ENCODE peak calls at places on chromosomes 6 and 20, in five cellular contexts. Z, J, T, W and U are unnamed samples.

GRCh38 chr6:129607581-129608186 is 102.3 kb downstream of the ARHGAP18 start:
- DNase-seq in Z (peak), T (no peak), J (no peak), W (no peak), U (no peak)

GRCh38 chr6:33895296-33895695 is 91.5 kb upstream of the MLN start:
- DNase-seq in T (no peak), W (no peak), Z (no peak), J (no peak), U (no peak)

GRCh38 chr6:8335371-8335770 is 100.0 kb downstream of the SLC35B3 start:
- DNase-seq in W (no peak), T (no peak), Z (no peak), J (no peak), U (no peak)

GRCh38 chr6:41462980-41463930 is 82.9 kb upstream of the FOXP4 start:
- DNase-seq in W (peak), Z (peak), J (peak), T (peak), U (no peak)

GRCh38 chr20:35039146-35039545 is 53.5 kb downstream of the TRPC4AP start:
- DNase-seq in W (no peak), J (no peak), Z (no peak), T (no peak), U (no peak)

GRCh38 chr6:125577263-125577662 is 172.2 kb upstream of the HEY2 start:
- DNase-seq in J (no peak), W (no peak), T (no peak), Z (no peak), U (no peak)

GRCh38 chr6:152273638-152274037 is 363.5 kb downstream of the SYNE1 start:
- DNase-seq in W (no peak), Z (peak), J (no peak), T (no peak), U (no peak)

GRCh38 chr6:23245559-23245958 is 676.2 kb downstream of the HDGFL1 start:
- DNase-seq in T (no peak), W (no peak), Z (peak), J (no peak), U (no peak)

GRCh38 chr20:1331801-1332453 is 3.0 kb upstream of the SDCBP2 start:
- DNase-seq in Z (no peak), W (no peak), J (no peak), T (no peak), U (no peak)

GRCh38 chr6:50829898-50830439 is 11.3 kb downstream of the TFAP2B start:
- DNase-seq in Z (no peak), W (no peak), J (no peak), T (no peak), U (peak)

GRCh38 chr6:109920911-109921310 is 57.2 kb upstream of the GPR6 start:
- DNase-seq in Z (no peak), W (no peak), J (no peak), T (no peak), U (no peak)

GRCh38 chr6:54283877-54284860 is 24.1 kb upstream of the TINAG start:
- DNase-seq in Z (peak), T (no peak), J (no peak), W (no peak), U (no peak)

GRCh38 chr6:17130786-17131185 is 28.9 kb downstream of the STMND1 start:
- DNase-seq in T (no peak), W (no peak), Z (no peak), J (no peak), U (no peak)

GRCh38 chr6:139828751-139829519 is 454.5 kb upstream of the CITED2 start:
- DNase-seq in W (no peak), T (no peak), Z (no peak), J (no peak), U (no peak)

GRCh38 chr20:62980970-62981369 is 25.8 kb downstream of the BHLHE23 start:
- DNase-seq in W (no peak), T (peak), J (no peak), Z (no peak), U (no peak)

GRCh38 chr20:11941593-11942261 is 24.0 kb downstream of the BTBD3 start:
- DNase-seq in T (no peak), Z (no peak), W (no peak), J (no peak), U (no peak)

GRCh38 chr6:119874381-119874780 is 524.8 kb upstream of the MAN1A1 start:
- DNase-seq in J (no peak), T (no peak), Z (no peak), W (no peak), U (no peak)

GRCh38 chr20:58392286-58392685 is 3.3 kb downstream of the VAPB start:
- DNase-seq in W (no peak), J (no peak), Z (no peak), T (no peak), U (no peak)

GRCh38 chr20:4574356-4574690 is 147.4 kb upstream of the PRND start:
- DNase-seq in T (no peak), J (no peak), W (no peak), Z (no peak), U (no peak)

GRCh38 chr6:51753635-51754034 is 333.8 kb downstream of the PKHD1 start:
- DNase-seq in Z (no peak), J (no peak), T (no peak), W (no peak), U (no peak)

GRCh38 chr6:7939864-7940228 is 29.3 kb upstream of the TXNDC5 start:
- DNase-seq in J (no peak), T (no peak), Z (no peak), W (no peak), U (no peak)

GRCh38 chr20:57680934-57681914 is 28.6 kb downstream of the PMEPA1 start:
- DNase-seq in W (peak), T (no peak), Z (no peak), J (no peak), U (no peak)

GRCh38 chr20:43985608-43986316 is 71.1 kb downstream of the TOX2 start:
- DNase-seq in Z (no peak), T (no peak), J (no peak), W (no peak), U (no peak)

GRCh38 chr6:129890164-129890563 is 29.0 kb upstream of the TMEM244 start:
- DNase-seq in W (no peak), J (peak), T (no peak), Z (peak), U (no peak)

GRCh38 chr20:25055711-25056492 is 2.0 kb downstream of the ACSS1 start:
- DNase-seq in W (no peak), T (no peak), Z (no peak), J (no peak), U (no peak)

GRCh38 chr6:39280247-39280731 is 33.9 kb downstream of the KCNK17 start:
- DNase-seq in Z (no peak), J (peak), T (no peak), W (no peak), U (peak)

GRCh38 chr6:169913096-169913615 is 161.7 kb downstream of the ERMARD start:
- DNase-seq in T (no peak), W (no peak), Z (no peak), J (no peak), U (no peak)

GRCh38 chr20:60313609-60314008 is 355.4 kb downstream of the CDH26 start:
- DNase-seq in T (no peak), J (no peak), W (no peak), Z (no peak), U (no peak)

GRCh38 chr6:36487698-36488097 is 44.9 kb downstream of the KCTD20 start:
- DNase-seq in Z (no peak), W (no peak), J (no peak), T (no peak), U (no peak)

GRCh38 chr20:2759603-2760360 is 40.6 kb downstream of the CPXM1 start:
- DNase-seq in Z (no peak), J (no peak), T (no peak), W (no peak), U (no peak)

GRCh38 chr6:151291145-151292055 is 51.6 kb downstream of the AKAP12 start:
- DNase-seq in T (no peak), Z (peak), J (no peak), W (no peak), U (no peak)

GRCh38 chr6:150741633-150742200 is 123.8 kb upstream of the MTHFD1L start:
- DNase-seq in Z (no peak), W (peak), T (no peak), J (no peak), U (no peak)

GRCh38 chr6:154509421-154510143 is 903 bp downstream of the CNKSR3 start:
- DNase-seq in T (peak), Z (peak), J (peak), W (no peak), U (no peak)

GRCh38 chr6:141587482-141588266 is 545.1 kb upstream of the GJE1 start:
- DNase-seq in J (peak), T (no peak), Z (peak), W (no peak), U (no peak)

GRCh38 chr20:2236266-2236665 is 59.5 kb upstream of the TGM3 start:
- DNase-seq in J (peak), W (no peak), T (no peak), Z (no peak), U (peak)

GRCh38 chr6:26172496-26172958 is 85.3 kb downstream of the HFE start:
- DNase-seq in T (no peak), W (peak), Z (peak), J (no peak), U (no peak)

GRCh38 chr6:157786221-157786620 is 36.8 kb upstream of the SNX9 start:
- DNase-seq in J (no peak), T (no peak), Z (no peak), W (no peak), U (no peak)

GRCh38 chr20:35443003-35443402 is 5.0 kb upstream of the GDF5 start:
- DNase-seq in J (no peak), W (no peak), Z (peak), T (no peak), U (no peak)